ENCODE peak calls at places on chromosomes 2 and 18, in nine cellular contexts. Y, V, F, E, C, R, N, G and S are unnamed samples.
A peak's percentile ranks its signal among the peaks of the same experiment; 100 is the strongest.

GRCh38 chr2:45342-46130 is 769 bp downstream of the FAM110C start:
- DNase-seq in V (peak; percentile 37), R (peak; percentile 26), Y (no peak), F (no peak), E (no peak), G (no peak), C (peak; percentile 6), N (no peak), S (no peak)

GRCh38 chr2:62787381-62787780 is 81.9 kb downstream of the EHBP1 start:
- DNase-seq in G (peak; percentile 55), E (no peak), N (no peak), Y (no peak), R (peak; percentile 30), V (peak; percentile 25), C (no peak), F (no peak), S (no peak)

GRCh38 chr2:10269291-10269690 is 33.4 kb upstream of the HPCAL1 start:
- DNase-seq in C (no peak), G (no peak), N (peak; percentile 37), R (no peak), F (no peak), E (no peak), Y (no peak), V (no peak), S (no peak)

GRCh38 chr2:180015951-180016709 is 9.0 kb upstream of the CWC22 start:
- DNase-seq in N (no peak), R (no peak), E (peak; percentile 34), F (no peak), V (no peak), G (peak; percentile 93), C (no peak), Y (no peak), S (no peak)

GRCh38 chr2:127526142-127526939 is at the start of gene IWS1:
- DNase-seq in V (peak; percentile 99), E (peak; percentile 90), Y (peak; percentile 82), N (peak; percentile 96), F (peak; percentile 94), C (peak; percentile 89), G (peak; percentile 95), R (peak; percentile 99), S (peak; percentile 97)

GRCh38 chr2:3181416-3182010 is 196.1 kb downstream of the EIPR1 start:
- DNase-seq in Y (no peak), C (no peak), F (no peak), V (no peak), E (no peak), R (no peak), N (no peak), G (no peak), S (no peak)

GRCh38 chr2:204713211-204713610 is 167.9 kb downstream of the PARD3B start:
- DNase-seq in N (no peak), G (no peak), C (no peak), R (no peak), E (no peak), Y (no peak), F (no peak), V (no peak), S (no peak)

GRCh38 chr2:177921726-177922125 is 150.9 kb downstream of the PDE11A start:
- DNase-seq in R (no peak), Y (no peak), F (no peak), C (no peak), E (no peak), G (no peak), V (no peak), N (no peak), S (no peak)

GRCh38 chr2:20539776-20540586 is 93.1 kb downstream of the RHOB start:
- DNase-seq in G (peak; percentile 29), Y (no peak), E (no peak), R (no peak), V (no peak), F (no peak), C (no peak), N (peak; percentile 79), S (no peak)

GRCh38 chr2:175181877-175182308 is 383 bp upstream of the ATP5MC3 start:
- DNase-seq in V (no peak), F (no peak), E (no peak), N (no peak), R (no peak), G (no peak), C (no peak), Y (no peak), S (no peak)

GRCh38 chr2:144695661-144696060 is 175.7 kb upstream of the ZEB2 start:
- DNase-seq in G (no peak), C (no peak), N (no peak), R (no peak), F (no peak), Y (no peak), E (no peak), V (no peak), S (no peak)

GRCh38 chr2:139790807-139791206 is 1010.6 kb upstream of the NXPH2 start:
- DNase-seq in E (no peak), V (peak; percentile 50), C (no peak), F (no peak), G (peak; percentile 35), Y (no peak), N (no peak), R (peak; percentile 39), S (no peak)

GRCh38 chr2:144513388-144514100 is 6.4 kb downstream of the ZEB2 start:
- DNase-seq in R (peak; percentile 47), F (no peak), E (no peak), Y (no peak), N (no peak), V (peak; percentile 68), C (no peak), G (peak; percentile 78), S (no peak)

GRCh38 chr18:49898421-49898820 is 85.1 kb upstream of the ACAA2 start:
- DNase-seq in V (peak; percentile 88), R (peak; percentile 84), N (no peak), E (peak; percentile 26), G (peak; percentile 77), C (peak; percentile 76), F (peak; percentile 30), Y (peak; percentile 41), S (no peak)

GRCh38 chr2:132416080-132416911 is at the start of gene GPR39:
- DNase-seq in E (peak; percentile 93), F (peak; percentile 38), Y (no peak), G (peak; percentile 94), V (peak; percentile 84), N (peak; percentile 97), C (peak; percentile 32), R (peak; percentile 95), S (peak; percentile 94)

GRCh38 chr2:23411752-23412431 is 26.9 kb downstream of the KLHL29 start:
- DNase-seq in V (no peak), G (peak; percentile 99), N (peak; percentile 10), C (no peak), Y (no peak), R (no peak), E (peak; percentile 83), F (no peak), S (no peak)

GRCh38 chr2:231193216-231193615 is 5.2 kb upstream of the ARMC9 start:
- DNase-seq in V (no peak), R (no peak), G (no peak), F (no peak), E (no peak), C (no peak), Y (no peak), N (peak; percentile 4), S (no peak)

GRCh38 chr2:6780765-6781274 is 84.9 kb downstream of the CMPK2 start:
- DNase-seq in R (peak; percentile 78), V (no peak), E (no peak), G (peak; percentile 9), Y (no peak), C (no peak), N (peak; percentile 58), F (peak; percentile 55), S (peak; percentile 70)

GRCh38 chr2:30237346-30238142 is 6.2 kb downstream of the LBH start:
- DNase-seq in E (no peak), V (no peak), Y (no peak), R (no peak), C (no peak), N (no peak), G (peak; percentile 40), F (no peak), S (no peak)

GRCh38 chr2:212914392-212914791 is 237.0 kb downstream of the IKZF2 start:
- DNase-seq in N (no peak), C (no peak), Y (no peak), F (no peak), R (no peak), E (no peak), V (no peak), G (no peak), S (no peak)

DNA sequence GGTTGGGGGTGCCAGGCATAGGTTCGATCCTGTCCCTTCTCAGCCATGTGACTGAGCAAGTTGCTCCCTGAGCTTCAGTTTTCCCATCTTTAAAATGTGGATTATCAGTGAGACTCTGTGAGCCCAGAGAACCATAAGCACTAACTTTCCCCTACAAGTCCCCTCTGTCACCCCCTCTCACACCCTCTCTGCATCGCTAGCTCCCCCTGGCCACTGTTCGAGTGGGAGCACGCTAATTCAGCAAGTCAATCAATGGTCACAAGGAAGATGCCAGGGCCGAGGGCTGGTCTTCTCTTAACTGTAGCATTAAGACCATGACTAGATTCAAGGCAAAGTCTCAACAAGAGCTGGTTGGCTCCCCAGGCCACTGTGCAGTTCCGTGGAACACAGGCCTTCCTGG is 66.2 kb downstream of the BCL2L11 start:
- DNase-seq in F (no peak), G (no peak), R (no peak), C (no peak), V (peak; percentile 47), N (no peak), E (no peak), Y (no peak), S (no peak)
- TF ChIP-seq CTCF in F (no peak), G (no peak), R (no peak), C (no peak), V (peak; percentile 64), N (no peak), E (no peak), Y (no peak), S (no peak)

GRCh38 chr18:8426401-8426800 is 182.8 kb upstream of the RAB12 start:
- DNase-seq in F (no peak), N (no peak), R (no peak), Y (no peak), G (no peak), E (no peak), V (peak; percentile 70), C (peak; percentile 38), S (no peak)
- TF ChIP-seq CTCF in F (peak; percentile 13), N (no peak), R (no peak), Y (no peak), G (peak; percentile 7), E (peak; percentile 22), V (peak; percentile 77), C (peak; percentile 49), S (peak; percentile 20)

DNA sequence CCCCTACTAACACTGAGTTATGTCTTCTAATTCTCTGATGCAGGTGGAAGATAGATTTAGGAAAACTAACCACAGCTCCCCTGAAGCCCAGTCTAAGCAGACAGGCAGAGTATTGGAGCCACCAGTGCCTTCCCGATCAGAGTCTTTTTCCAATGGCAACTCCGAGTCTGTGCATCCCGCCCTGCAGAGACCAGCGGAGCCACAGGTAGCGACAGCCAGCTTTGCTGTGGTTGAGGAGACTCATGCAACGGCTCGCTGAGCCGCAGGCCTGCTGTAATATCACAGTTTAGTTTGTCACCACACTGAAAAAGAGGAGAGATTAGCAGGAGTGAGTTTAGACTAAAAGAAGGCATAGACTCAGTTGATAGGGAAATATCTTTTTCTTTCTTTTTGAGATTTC is 131.0 kb upstream of the IL1R2 start:
- DNase-seq in V (no peak), R (no peak), C (no peak), G (no peak), E (no peak), N (no peak), F (no peak), Y (no peak), S (no peak)
- TF ChIP-seq CTCF in V (no peak), R (no peak), C (no peak), G (no peak), E (no peak), N (no peak), F (no peak), Y (no peak), S (no peak)

GRCh38 chr2:207896525-207897295 is 127.0 kb upstream of the FZD5 start:
- DNase-seq in N (no peak), Y (no peak), C (no peak), F (no peak), E (no peak), G (no peak), V (peak; percentile 83), R (no peak), S (no peak)
- TF ChIP-seq CTCF in N (no peak), Y (no peak), C (peak; percentile 40), F (peak; percentile 16), E (peak; percentile 13), G (no peak), V (peak; percentile 40), R (no peak), S (no peak)